ENCODE peak calls at places on chromosome 12, in nine cellular contexts. Q, V, X, J, F, Y, W, C and N are unnamed samples.

GRCh38 chr12:24661657-24662096 is 287.2 kb downstream of the BCAT1 start:
- DNase-seq in Q (no peak), V (no peak), X (no peak), J (peak; percentile 76), F (no peak), Y (no peak), W (no peak), C (peak; percentile 44), N (peak; percentile 26)

GRCh38 chr12:124964251-124964650 is 24.7 kb downstream of the DHX37 start:
- DNase-seq in Q (no peak), V (no peak), X (no peak), J (no peak), F (no peak), Y (no peak), W (no peak), C (no peak), N (no peak)

GRCh38 chr12:13126494-13126893 is 23.0 kb upstream of the GSG1 start:
- DNase-seq in Q (no peak), V (no peak), X (no peak), J (no peak), F (no peak), Y (no peak), W (no peak), C (no peak), N (no peak)

GRCh38 chr12:38775457-38775856 is 129.9 kb downstream of the CPNE8 start:
- DNase-seq in Q (no peak), V (no peak), X (no peak), J (no peak), F (no peak), Y (no peak), W (no peak), C (no peak), N (no peak)

GRCh38 chr12:77888611-77889010 is 57.9 kb downstream of the NAV3 start:
- DNase-seq in Q (no peak), V (no peak), X (peak; percentile 4), J (peak; percentile 52), F (no peak), Y (peak; percentile 87), W (peak; percentile 19), C (peak; percentile 36), N (no peak)

GRCh38 chr12:104452046-104452445 is 4.7 kb upstream of the CHST11 start:
- DNase-seq in Q (no peak), V (no peak), X (no peak), J (no peak), F (no peak), Y (no peak), W (no peak), C (no peak), N (no peak)

GRCh38 chr12:77724367-77724957 is 106.2 kb upstream of the NAV3 start:
- DNase-seq in Q (peak; percentile 21), V (no peak), X (peak; percentile 70), J (peak; percentile 28), F (peak; percentile 8), Y (peak; percentile 60), W (peak; percentile 22), C (peak; percentile 63), N (no peak)

GRCh38 chr12:94973202-94973601 is 30.3 kb downstream of the NDUFA12 start:
- DNase-seq in Q (no peak), V (no peak), X (no peak), J (no peak), F (no peak), Y (no peak), W (no peak), C (no peak), N (no peak)

GRCh38 chr12:68012712-68013111 is 23.5 kb downstream of the IFNG-AS1 start:
- DNase-seq in Q (no peak), V (no peak), X (no peak), J (no peak), F (no peak), Y (no peak), W (no peak), C (no peak), N (no peak)

GRCh38 chr12:31749024-31749704 is 20.3 kb upstream of the AMN1 start:
- DNase-seq in Q (peak; percentile 70), V (no peak), X (peak; percentile 99), J (peak; percentile 96), F (no peak), Y (peak; percentile 96), W (peak; percentile 90), C (peak; percentile 93), N (no peak)

GRCh38 chr12:59115526-59115925 is 195.2 kb upstream of the LRIG3 start:
- DNase-seq in Q (no peak), V (no peak), X (no peak), J (peak; percentile 40), F (no peak), Y (no peak), W (peak; percentile 71), C (no peak), N (no peak)

GRCh38 chr12:124177276-124177950 is 117.5 kb upstream of the RFLNA start:
- DNase-seq in Q (no peak), V (no peak), X (no peak), J (no peak), F (no peak), Y (no peak), W (no peak), C (no peak), N (no peak)

GRCh38 chr12:108214046-108214445 is 85.0 kb downstream of the WSCD2 start:
- DNase-seq in Q (no peak), V (no peak), X (no peak), J (no peak), F (no peak), Y (no peak), W (no peak), C (no peak), N (no peak)

GRCh38 chr12:130655881-130656280 is 60.2 kb downstream of the RIMBP2 start:
- DNase-seq in Q (no peak), V (no peak), X (no peak), J (no peak), F (no peak), Y (no peak), W (no peak), C (no peak), N (no peak)

GRCh38 chr12:8483081-8483479 is 27.3 kb downstream of the CLEC6A start:
- DNase-seq in Q (no peak), V (no peak), X (no peak), J (no peak), F (no peak), Y (no peak), W (no peak), C (no peak), N (no peak)

GRCh38 chr12:26744042-26744626 is 88.9 kb downstream of the ITPR2 start:
- DNase-seq in Q (no peak), V (no peak), X (no peak), J (no peak), F (no peak), Y (no peak), W (no peak), C (no peak), N (peak; percentile 28)

GRCh38 chr12:88408828-88409227 is 171.4 kb downstream of the KITLG start:
- DNase-seq in Q (no peak), V (no peak), X (no peak), J (no peak), F (no peak), Y (peak; percentile 13), W (no peak), C (no peak), N (no peak)

GRCh38 chr12:48279096-48279495 is 71.6 kb downstream of the ZNF641 start:
- DNase-seq in Q (no peak), V (no peak), X (no peak), J (no peak), F (no peak), Y (no peak), W (no peak), C (peak; percentile 48), N (no peak)

GRCh38 chr12:118185602-118186397 is 49.9 kb downstream of the PEBP1 start:
- DNase-seq in Q (no peak), V (no peak), X (no peak), J (no peak), F (no peak), Y (no peak), W (no peak), C (no peak), N (no peak)

GRCh38 chr12:17278946-17279345 is 673.0 kb upstream of the LMO3 start:
- DNase-seq in Q (no peak), V (no peak), X (peak; percentile 30), J (no peak), F (no peak), Y (peak; percentile 39), W (no peak), C (peak; percentile 47), N (no peak)

GRCh38 chr12:84920331-84920730 is 7.7 kb upstream of the SLC6A15 start:
- DNase-seq in Q (no peak), V (no peak), X (no peak), J (no peak), F (no peak), Y (peak; percentile 49), W (no peak), C (no peak), N (no peak)

GRCh38 chr12:57233357-57234232 is 4.1 kb downstream of the SHMT2 start:
- DNase-seq in Q (no peak), V (no peak), X (no peak), J (no peak), F (no peak), Y (no peak), W (no peak), C (no peak), N (no peak)

GRCh38 chr12:133236144-133236543 is 467 bp upstream of the ANHX start:
- DNase-seq in Q (peak; percentile 7), V (no peak), X (no peak), J (no peak), F (no peak), Y (no peak), W (peak; percentile 5), C (no peak), N (no peak)

GRCh38 chr12:123107926-123108681 is 42.8 kb downstream of the PITPNM2 start:
- DNase-seq in Q (no peak), V (no peak), X (no peak), J (no peak), F (no peak), Y (no peak), W (no peak), C (no peak), N (no peak)